ENCODE peak calls at places on chromosome 14, in ten cellular contexts. P is choroid plexus epithelial cell; D is H9; L is activated CD8-positive, alpha-beta T cell treated with anti-CD3 and anti-CD28 coated beads for 36 hours; R is fibroblast of pulmonary artery; H is GM10248; O is A673; U is MM.1S; Q is fibroblast of the aortic adventitia; X is colonic mucosa. Y is an unnamed sample.

GRCh38 chr14:59028476-59029202 is 159.8 kb upstream of the DAAM1 start:
- DNase-seq in P (peak), D (peak), L (peak), R (peak), H (peak), O (peak), U (peak), Q (peak), X (peak), Y (peak)

GRCh38 chr14:59836116-59836515 is 34.5 kb downstream of the RTN1 start:
- DNase-seq in P (no peak), D (no peak), L (no peak), R (no peak), H (no peak), O (peak), U (no peak), Q (no peak), X (no peak), Y (no peak)

GRCh38 chr14:50835280-50835679 is 4.3 kb upstream of the NIN start:
- DNase-seq in P (peak), D (no peak), L (peak), R (peak), H (no peak), O (peak), U (peak), Q (peak), X (no peak), Y (peak)

GRCh38 chr14:28821993-28822392 is 55.4 kb downstream of the FOXG1 start:
- DNase-seq in P (no peak), D (no peak), L (no peak), R (no peak), H (no peak), O (no peak), U (no peak), Q (no peak), X (no peak), Y (no peak)

GRCh38 chr14:56131004-56131864 is 13.0 kb downstream of the PELI2 start:
- DNase-seq in P (no peak), D (no peak), L (no peak), R (no peak), H (no peak), O (no peak), U (no peak), Q (no peak), X (no peak), Y (no peak)

GRCh38 chr14:71703477-71703876 is 228.8 kb upstream of the RGS6 start:
- DNase-seq in P (peak), D (no peak), L (no peak), R (peak), H (no peak), O (peak), U (no peak), Q (peak), X (no peak), Y (no peak)

GRCh38 chr14:102248121-102248520 is 56.8 kb downstream of the MOK start:
- DNase-seq in P (peak), D (no peak), L (no peak), R (no peak), H (no peak), O (no peak), U (no peak), Q (no peak), X (no peak), Y (no peak)

GRCh38 chr14:50225067-50225973 is 6.1 kb downstream of the SOS2 start:
- DNase-seq in P (peak), D (no peak), L (no peak), R (peak), H (no peak), O (peak), U (no peak), Q (peak), X (no peak), Y (no peak)

GRCh38 chr14:41120400-41120799 is 486.3 kb upstream of the LRFN5 start:
- DNase-seq in P (no peak), D (no peak), L (no peak), R (no peak), H (no peak), O (no peak), U (no peak), Q (no peak), X (no peak), Y (no peak)

GRCh38 chr14:94940263-94940993 is 170.5 kb upstream of the GSC start:
- DNase-seq in P (no peak), D (no peak), L (no peak), R (no peak), H (no peak), O (no peak), U (no peak), Q (no peak), X (no peak), Y (no peak)

GRCh38 chr14:52110441-52111086 is 41.7 kb upstream of the NID2 start:
- DNase-seq in P (peak), D (no peak), L (no peak), R (peak), H (no peak), O (no peak), U (no peak), Q (peak), X (no peak), Y (no peak)

DNA sequence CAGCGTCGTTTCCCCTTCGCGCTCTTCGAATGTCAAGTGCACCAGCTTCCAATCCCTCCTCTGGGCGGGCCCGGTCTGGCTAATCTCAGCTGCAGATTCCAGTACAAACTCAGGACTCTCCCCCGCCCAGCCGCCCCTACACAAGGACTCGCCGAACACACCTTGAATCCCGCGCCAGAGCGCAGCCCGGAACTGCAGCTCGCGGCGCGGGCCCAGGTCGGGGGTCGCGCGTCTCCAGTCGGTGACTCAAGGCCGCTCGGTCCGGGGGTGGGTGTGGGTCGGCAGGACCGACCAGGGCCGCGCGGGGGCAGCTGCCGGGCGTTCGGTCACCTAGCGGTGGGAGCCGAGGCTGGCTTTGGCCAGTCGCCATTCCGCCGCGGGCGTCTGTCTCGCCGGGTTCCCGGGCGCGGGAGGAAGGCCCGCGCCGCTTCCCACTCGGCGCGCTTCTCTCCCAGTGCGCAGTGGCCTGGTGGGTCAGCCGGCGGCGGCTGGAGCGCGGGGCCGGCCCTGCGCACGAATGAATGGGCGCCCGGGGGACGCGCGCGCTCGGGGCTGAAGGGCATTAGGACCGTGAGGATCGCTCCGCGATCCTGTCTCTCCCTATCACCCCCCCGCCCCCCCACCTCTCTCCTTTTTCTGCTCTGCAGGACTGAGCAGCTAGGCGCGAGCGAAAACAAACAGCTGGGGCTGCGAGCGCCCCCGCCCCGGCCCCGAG is at the start of gene GALNT16:
- DNase-seq in P (peak), D (peak), L (no peak), R (no peak), H (peak), O (no peak), U (no peak), Q (no peak), X (peak), Y (peak)
- TF ChIP-seq CTCF in P (no peak), D (peak), L (peak), R (no peak), H (no peak), O (no peak), U (no peak), Q (peak), X (no peak), Y (no peak)

DNA sequence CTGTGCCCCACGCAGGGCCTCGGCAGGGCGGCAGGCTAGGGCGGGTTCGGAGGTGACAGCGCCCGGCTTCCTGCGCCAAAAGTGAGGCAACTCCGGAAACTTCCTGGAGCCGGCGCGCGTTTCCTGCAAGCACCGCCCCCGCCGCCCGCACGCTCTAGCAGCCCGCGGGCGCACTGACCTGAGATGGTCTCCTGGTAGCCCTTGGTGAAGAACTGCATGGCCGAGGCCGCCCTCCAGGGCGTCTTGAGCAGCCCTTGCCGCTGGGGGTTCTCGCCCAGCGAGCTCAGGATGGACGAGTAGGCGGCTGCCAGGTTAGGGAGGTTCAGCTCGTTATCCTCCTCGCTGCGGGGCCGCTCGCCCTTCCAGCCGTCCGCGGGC is 494 bp downstream of the GCH1 start:
- DNase-seq in P (peak), D (peak), L (peak), R (peak), H (peak), O (peak), U (peak), Q (peak), X (peak), Y (peak)
- TF ChIP-seq CTCF in P (peak), D (no peak), L (no peak), R (no peak), H (no peak), O (no peak), U (no peak), Q (no peak), X (no peak), Y (no peak)

GRCh38 chr14:55121146-55121545 is 7.9 kb upstream of the LGALS3 start:
- DNase-seq in P (no peak), D (no peak), L (no peak), R (no peak), H (no peak), O (no peak), U (no peak), Q (no peak), X (no peak), Y (no peak)
- TF ChIP-seq CTCF in P (no peak), D (no peak), L (no peak), R (no peak), H (no peak), O (no peak), U (no peak), Q (no peak), X (no peak), Y (no peak)

DNA sequence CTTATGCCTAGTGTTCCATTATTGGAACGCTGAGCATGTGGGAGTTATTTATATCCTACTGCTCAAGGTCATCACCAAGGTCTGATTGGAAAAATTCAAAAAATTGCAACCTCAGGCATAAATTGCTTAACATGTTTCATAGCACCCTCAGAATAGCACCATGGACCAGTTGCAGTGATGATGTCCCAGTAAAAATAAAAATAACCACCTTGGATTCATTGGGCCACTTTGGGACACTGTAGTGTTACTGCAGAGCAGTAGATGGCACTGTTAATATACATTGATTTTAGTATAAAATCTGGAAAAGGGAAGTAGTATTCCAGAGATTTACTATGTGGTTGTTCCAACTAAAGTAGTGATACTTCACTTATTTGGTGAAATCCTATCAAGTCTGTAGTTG is 31.0 kb upstream of the PTCSC3 start:
- DNase-seq in P (no peak), D (no peak), L (no peak), R (peak), H (no peak), O (peak), U (no peak), Q (peak), X (no peak), Y (no peak)
- TF ChIP-seq CTCF in P (peak), D (peak), L (peak), R (peak), H (no peak), O (peak), U (no peak), Q (peak), X (peak), Y (no peak)

GRCh38 chr14:99065551-99065950 is 206.4 kb downstream of the BCL11B start:
- DNase-seq in P (no peak), D (no peak), L (no peak), R (no peak), H (no peak), O (no peak), U (no peak), Q (no peak), X (peak), Y (no peak)
- TF ChIP-seq CTCF in P (no peak), D (peak), L (no peak), R (no peak), H (no peak), O (no peak), U (no peak), Q (no peak), X (no peak), Y (no peak)

GRCh38 chr14:75303415-75303814 is 24.8 kb downstream of the FOS start:
- DNase-seq in P (peak), D (peak), L (peak), R (peak), H (peak), O (peak), U (peak), Q (peak), X (peak), Y (peak)

GRCh38 chr14:75310295-75311059 is 31.8 kb downstream of the FOS start:
- DNase-seq in P (peak), D (peak), L (no peak), R (peak), H (no peak), O (peak), U (no peak), Q (peak), X (peak), Y (no peak)

GRCh38 chr14:75307700-75308379 is 29.2 kb downstream of the FOS start:
- DNase-seq in P (peak), D (peak), L (peak), R (peak), H (peak), O (peak), U (peak), Q (peak), X (peak), Y (peak)

GRCh38 chr14:75301666-75302325 is 23.2 kb downstream of the FOS start:
- DNase-seq in P (peak), D (no peak), L (peak), R (peak), H (no peak), O (no peak), U (no peak), Q (no peak), X (peak), Y (peak)

GRCh38 chr14:75306917-75307699 is 28.5 kb downstream of the FOS start:
- DNase-seq in P (peak), D (no peak), L (peak), R (no peak), H (peak), O (peak), U (peak), Q (no peak), X (no peak), Y (peak)
- TF ChIP-seq CTCF in P (peak), D (peak), L (no peak), R (peak), H (peak), O (peak), U (peak), Q (peak), X (no peak), Y (peak)

GRCh38 chr14:24952851-24953666 is 96.9 kb downstream of the STXBP6 start:
- DNase-seq in P (no peak), D (peak), L (no peak), R (no peak), H (no peak), O (peak), U (no peak), Q (no peak), X (no peak), Y (no peak)
- TF ChIP-seq CTCF in P (peak), D (peak), L (no peak), R (no peak), H (no peak), O (peak), U (no peak), Q (no peak), X (peak), Y (no peak)

DNA sequence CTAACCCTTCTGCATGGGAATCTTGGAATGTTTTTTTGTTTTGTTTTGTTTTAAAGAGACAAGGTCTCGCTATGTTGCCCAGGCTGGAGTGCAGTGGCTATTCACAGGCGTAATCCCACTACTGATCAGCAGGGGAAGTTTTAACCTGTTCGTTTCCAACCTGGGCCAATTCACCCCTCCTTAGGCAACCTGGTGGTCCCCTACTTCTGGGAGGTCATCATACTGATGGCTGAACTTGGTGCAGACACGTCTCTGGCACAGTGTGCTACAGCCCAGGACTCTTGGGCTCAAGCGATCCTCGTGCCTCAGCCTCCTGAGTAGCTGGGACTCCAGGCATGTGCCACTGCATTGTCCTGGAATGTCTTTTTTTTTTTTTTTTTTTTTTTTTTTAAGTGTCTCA is 48.9 kb upstream of the ISM2 start:
- DNase-seq in P (no peak), D (peak), L (no peak), R (no peak), H (no peak), O (no peak), U (no peak), Q (no peak), X (no peak), Y (no peak)
- TF ChIP-seq CTCF in P (peak), D (peak), L (no peak), R (peak), H (no peak), O (peak), U (no peak), Q (peak), X (no peak), Y (no peak)

GRCh38 chr14:77061630-77062029 is 33.1 kb upstream of the IRF2BPL start:
- DNase-seq in P (no peak), D (no peak), L (no peak), R (no peak), H (no peak), O (no peak), U (no peak), Q (no peak), X (no peak), Y (no peak)

GRCh38 chr14:77062261-77062660 is 33.8 kb upstream of the IRF2BPL start:
- DNase-seq in P (no peak), D (no peak), L (no peak), R (no peak), H (no peak), O (no peak), U (no peak), Q (no peak), X (no peak), Y (no peak)

GRCh38 chr14:77058082-77058481 is 29.6 kb upstream of the IRF2BPL start:
- DNase-seq in P (no peak), D (no peak), L (no peak), R (no peak), H (no peak), O (peak), U (no peak), Q (no peak), X (no peak), Y (no peak)

GRCh38 chr14:77058785-77059184 is 30.3 kb upstream of the IRF2BPL start:
- DNase-seq in P (no peak), D (no peak), L (no peak), R (no peak), H (no peak), O (no peak), U (no peak), Q (no peak), X (no peak), Y (no peak)

GRCh38 chr14:77059276-77059934 is 30.9 kb upstream of the IRF2BPL start:
- DNase-seq in P (peak), D (peak), L (no peak), R (peak), H (no peak), O (peak), U (no peak), Q (peak), X (no peak), Y (no peak)
- TF ChIP-seq CTCF in P (peak), D (peak), L (no peak), R (peak), H (peak), O (peak), U (no peak), Q (peak), X (no peak), Y (no peak)

DNA sequence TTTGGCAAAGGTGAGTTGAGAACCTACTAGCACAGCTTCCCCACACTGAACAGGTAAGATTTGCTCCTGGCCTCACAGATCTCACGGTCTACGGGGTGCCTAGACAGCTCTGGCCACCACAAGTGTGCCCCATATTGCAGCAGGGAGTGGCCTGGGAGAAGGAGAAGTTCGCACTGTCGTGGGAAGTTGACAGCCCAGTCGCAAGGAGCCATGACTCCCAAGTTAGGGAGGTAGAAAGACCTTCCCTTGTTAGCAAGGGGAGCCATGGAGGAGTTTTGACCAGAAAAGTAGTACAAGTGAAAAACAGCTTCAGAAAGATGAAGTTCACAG is 316.3 kb downstream of the BCL11B start:
- DNase-seq in P (no peak), D (peak), L (no peak), R (no peak), H (no peak), O (no peak), U (no peak), Q (no peak), X (peak), Y (no peak)
- TF ChIP-seq CTCF in P (no peak), D (no peak), L (no peak), R (no peak), H (no peak), O (no peak), U (no peak), Q (no peak), X (no peak), Y (no peak)

Y was measured in GM13976.